ENCODE peak calls at places on chromosome 22, in seven cellular contexts. V is amygdala, E is thyroid gland, R is HTR-8/SVneo, D is NCI-H1105, X is Daoy, W is NB4. Q is an unnamed sample.

GRCh38 chr22:27107824-27108223 is 450.4 kb downstream of the MIAT start:
- DNase-seq in E (peak; percentile 89), V (no peak), D (peak; percentile 64), R (peak; percentile 45), W (peak; percentile 30), X (peak; percentile 99), Q (no peak)

GRCh38 chr22:19482297-19482696 is 2.6 kb downstream of the CDC45 start:
- DNase-seq in X (no peak), V (no peak), R (no peak), E (no peak), D (no peak), W (no peak), Q (no peak)

GRCh38 chr22:40224702-40225101 is 47.0 kb downstream of the TNRC6B start:
- DNase-seq in R (no peak), V (no peak), X (no peak), D (no peak), W (no peak), E (no peak), Q (peak; percentile 42)

GRCh38 chr22:36279219-36279666 is 26.3 kb downstream of the APOL1 start:
- DNase-seq in X (no peak), R (no peak), W (peak; percentile 66), V (no peak), E (no peak), D (no peak), Q (no peak)

GRCh38 chr22:37433786-37434185 is 6.5 kb upstream of the ELFN2 start:
- DNase-seq in V (no peak), X (no peak), R (no peak), E (no peak), D (no peak), W (no peak), Q (no peak)

GRCh38 chr22:42613869-42614268 is 814 bp downstream of the POLDIP3 start:
- DNase-seq in W (peak; percentile 56), E (no peak), R (no peak), V (no peak), D (no peak), X (peak; percentile 30), Q (no peak)

GRCh38 chr22:37896181-37896592 is 9.9 kb upstream of the MICALL1 start:
- DNase-seq in V (no peak), W (peak; percentile 51), R (no peak), X (peak; percentile 49), D (no peak), E (peak; percentile 28), Q (peak; percentile 40)

GRCh38 chr22:38981659-38982007 is 514 bp upstream of the APOBEC3B start:
- DNase-seq in W (peak; percentile 19), V (no peak), E (peak; percentile 26), R (no peak), D (no peak), X (peak; percentile 21), Q (no peak)

GRCh38 chr22:26903030-26903856 is 245.9 kb downstream of the MIAT start:
- DNase-seq in D (no peak), V (no peak), E (no peak), W (no peak), X (no peak), R (no peak), Q (no peak)

Q was measured in CD4-positive, alpha-beta T cell.